ENCODE peak calls at places on chromosomes 7 and 10, in ten cellular contexts. One of them, this sample, is unnamed.

GRCh38 chr7:80307251-80307856 is 172.7 kb downstream of the GNAI1 start:
- DNase-seq in AG09319: peak; percentile 41
- DNase-seq in mucosa of descending colon: no peak
- DNase-seq in uterus: no peak
- DNase-seq in right atrium auricular region: no peak
- DNase-seq in RWPE1: peak; percentile 11
- DNase-seq in HFFc6: peak; percentile 87
- DNase-seq in suprapubic skin: no peak
- DNase-seq in Panc1: no peak
- DNase-seq in HCT116: no peak
- DNase-seq in this sample: no peak

GRCh38 chr10:109899578-109900355 is 23.5 kb downstream of the XPNPEP1 start:
- DNase-seq in AG09319: no peak
- DNase-seq in mucosa of descending colon: no peak
- DNase-seq in uterus: peak; percentile 83
- DNase-seq in right atrium auricular region: no peak
- DNase-seq in RWPE1: no peak
- DNase-seq in HFFc6: peak; percentile 42
- DNase-seq in suprapubic skin: no peak
- DNase-seq in Panc1: no peak
- DNase-seq in HCT116: no peak
- DNase-seq in this sample: no peak

GRCh38 chr7:116499168-116500070 is at the start of gene CAV2:
- DNase-seq in AG09319: no peak
- DNase-seq in mucosa of descending colon: peak; percentile 81
- DNase-seq in uterus: peak; percentile 54
- DNase-seq in right atrium auricular region: peak; percentile 72
- DNase-seq in RWPE1: peak; percentile 74
- DNase-seq in HFFc6: peak; percentile 50
- DNase-seq in suprapubic skin: peak; percentile 80
- DNase-seq in Panc1: no peak
- DNase-seq in HCT116: peak; percentile 74
- DNase-seq in this sample: peak; percentile 56

GRCh38 chr10:77531441-77532001 is 106.1 kb downstream of the KCNMA1 start:
- DNase-seq in AG09319: no peak
- DNase-seq in mucosa of descending colon: no peak
- DNase-seq in uterus: no peak
- DNase-seq in right atrium auricular region: peak; percentile 68
- DNase-seq in RWPE1: peak; percentile 74
- DNase-seq in HFFc6: peak; percentile 90
- DNase-seq in suprapubic skin: no peak
- DNase-seq in Panc1: peak; percentile 87
- DNase-seq in HCT116: peak; percentile 60
- DNase-seq in this sample: no peak

GRCh38 chr10:79078367-79079073 is 9.8 kb downstream of the ZMIZ1 start:
- DNase-seq in AG09319: no peak
- DNase-seq in mucosa of descending colon: no peak
- DNase-seq in uterus: no peak
- DNase-seq in right atrium auricular region: no peak
- DNase-seq in RWPE1: no peak
- DNase-seq in HFFc6: no peak
- DNase-seq in suprapubic skin: no peak
- DNase-seq in Panc1: no peak
- DNase-seq in HCT116: no peak
- DNase-seq in this sample: no peak

GRCh38 chr7:40301486-40302065 is 166.8 kb downstream of the SUGCT start:
- DNase-seq in AG09319: no peak
- DNase-seq in mucosa of descending colon: no peak
- DNase-seq in uterus: no peak
- DNase-seq in right atrium auricular region: no peak
- DNase-seq in RWPE1: no peak
- DNase-seq in HFFc6: no peak
- DNase-seq in suprapubic skin: no peak
- DNase-seq in Panc1: no peak
- DNase-seq in HCT116: no peak
- DNase-seq in this sample: no peak

GRCh38 chr10:124676416-124677062 is 67.6 kb downstream of the FAM53B start:
- DNase-seq in AG09319: no peak
- DNase-seq in mucosa of descending colon: no peak
- DNase-seq in uterus: no peak
- DNase-seq in right atrium auricular region: no peak
- DNase-seq in RWPE1: no peak
- DNase-seq in HFFc6: no peak
- DNase-seq in suprapubic skin: no peak
- DNase-seq in Panc1: no peak
- DNase-seq in HCT116: no peak
- DNase-seq in this sample: no peak

GRCh38 chr10:34032564-34032963 is 698.1 kb upstream of the NRP1 start:
- DNase-seq in AG09319: no peak
- DNase-seq in mucosa of descending colon: no peak
- DNase-seq in uterus: no peak
- DNase-seq in right atrium auricular region: no peak
- DNase-seq in RWPE1: no peak
- DNase-seq in HFFc6: no peak
- DNase-seq in suprapubic skin: no peak
- DNase-seq in Panc1: no peak
- DNase-seq in HCT116: no peak
- DNase-seq in this sample: no peak

GRCh38 chr7:28572321-28573058 is 160.2 kb downstream of the CREB5 start:
- DNase-seq in AG09319: no peak
- DNase-seq in mucosa of descending colon: no peak
- DNase-seq in uterus: no peak
- DNase-seq in right atrium auricular region: no peak
- DNase-seq in RWPE1: no peak
- DNase-seq in HFFc6: no peak
- DNase-seq in suprapubic skin: no peak
- DNase-seq in Panc1: no peak
- DNase-seq in HCT116: no peak
- DNase-seq in this sample: no peak

GRCh38 chr7:28573059-28573553 is 160.8 kb downstream of the CREB5 start:
- DNase-seq in AG09319: no peak
- DNase-seq in mucosa of descending colon: no peak
- DNase-seq in uterus: peak; percentile 23
- DNase-seq in right atrium auricular region: no peak
- DNase-seq in RWPE1: no peak
- DNase-seq in HFFc6: no peak
- DNase-seq in suprapubic skin: no peak
- DNase-seq in Panc1: no peak
- DNase-seq in HCT116: no peak
- DNase-seq in this sample: no peak

GRCh38 chr7:28575241-28575643 is 162.9 kb downstream of the CREB5 start:
- DNase-seq in AG09319: no peak
- DNase-seq in mucosa of descending colon: no peak
- DNase-seq in uterus: no peak
- DNase-seq in right atrium auricular region: no peak
- DNase-seq in RWPE1: peak; percentile 20
- DNase-seq in HFFc6: peak; percentile 35
- DNase-seq in suprapubic skin: no peak
- DNase-seq in Panc1: no peak
- DNase-seq in HCT116: no peak
- DNase-seq in this sample: no peak

GRCh38 chr7:28571405-28571804 is 159.1 kb downstream of the CREB5 start:
- DNase-seq in AG09319: no peak
- DNase-seq in mucosa of descending colon: no peak
- DNase-seq in uterus: no peak
- DNase-seq in right atrium auricular region: no peak
- DNase-seq in RWPE1: no peak
- DNase-seq in HFFc6: no peak
- DNase-seq in suprapubic skin: no peak
- DNase-seq in Panc1: no peak
- DNase-seq in HCT116: no peak
- DNase-seq in this sample: no peak

DNA sequence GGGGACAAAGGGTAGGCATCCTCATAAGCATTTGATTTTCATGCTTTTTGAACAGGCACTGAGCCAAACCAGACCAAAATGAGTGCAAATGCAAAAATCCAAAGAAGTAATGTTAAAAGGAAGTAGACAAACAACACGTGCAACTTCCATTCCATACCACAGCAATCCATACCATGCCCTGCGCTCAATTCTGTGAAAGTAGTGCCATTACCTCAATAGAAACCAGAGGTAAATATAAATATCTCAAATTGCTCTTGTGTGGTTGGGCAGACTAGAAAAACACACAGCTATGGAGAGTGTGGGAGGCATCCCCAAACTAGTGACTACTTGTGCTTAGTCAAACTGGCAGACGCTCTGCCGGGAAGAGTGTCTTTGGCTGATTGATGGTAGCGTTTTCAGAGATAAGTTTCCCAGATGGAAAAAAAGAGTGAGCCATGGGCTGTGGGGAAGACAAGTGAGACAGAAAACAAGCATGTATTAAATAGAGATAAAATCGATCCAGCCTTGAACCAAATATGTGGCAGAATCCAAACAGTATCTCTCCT is 161.5 kb downstream of the CREB5 start:
- DNase-seq in AG09319: no peak
- DNase-seq in mucosa of descending colon: no peak
- DNase-seq in uterus: no peak
- DNase-seq in right atrium auricular region: no peak
- DNase-seq in RWPE1: no peak
- DNase-seq in HFFc6: no peak
- DNase-seq in suprapubic skin: no peak
- DNase-seq in Panc1: no peak
- DNase-seq in HCT116: no peak
- DNase-seq in this sample: no peak
- TF ChIP-seq CTCF in AG09319: no peak
- TF ChIP-seq CTCF in mucosa of descending colon: no peak
- TF ChIP-seq CTCF in uterus: no peak
- TF ChIP-seq CTCF in right atrium auricular region: no peak
- TF ChIP-seq CTCF in RWPE1: no peak
- TF ChIP-seq CTCF in HFFc6: no peak
- TF ChIP-seq CTCF in suprapubic skin: no peak
- TF ChIP-seq CTCF in Panc1: no peak
- TF ChIP-seq CTCF in HCT116: no peak
- TF ChIP-seq CTCF in this sample: no peak

DNA sequence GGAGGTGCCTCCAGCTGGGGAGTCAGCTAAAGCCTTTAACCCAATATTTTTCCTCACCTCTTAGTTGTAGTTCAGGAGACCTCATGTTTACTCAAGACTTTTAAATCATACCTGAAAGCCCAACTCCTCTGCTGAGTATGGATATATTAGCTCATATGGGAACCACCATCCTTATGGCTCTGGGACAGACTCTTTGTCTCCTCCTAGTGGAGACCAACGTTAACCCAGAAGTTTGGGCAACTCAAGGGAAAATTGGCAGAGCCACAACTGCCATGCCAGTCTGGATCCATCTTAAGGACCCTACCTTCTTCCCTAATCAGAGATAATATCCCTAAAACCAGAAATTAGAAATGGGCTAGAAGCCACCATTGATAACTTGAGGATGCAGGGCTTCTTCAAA is 80.8 kb downstream of the TMEM106B start:
- DNase-seq in AG09319: no peak
- DNase-seq in mucosa of descending colon: no peak
- DNase-seq in uterus: no peak
- DNase-seq in right atrium auricular region: no peak
- DNase-seq in RWPE1: no peak
- DNase-seq in HFFc6: no peak
- DNase-seq in suprapubic skin: no peak
- DNase-seq in Panc1: no peak
- DNase-seq in HCT116: no peak
- DNase-seq in this sample: no peak
- TF ChIP-seq CTCF in AG09319: no peak
- TF ChIP-seq CTCF in mucosa of descending colon: no peak
- TF ChIP-seq CTCF in uterus: no peak
- TF ChIP-seq CTCF in right atrium auricular region: no peak
- TF ChIP-seq CTCF in RWPE1: no peak
- TF ChIP-seq CTCF in HFFc6: no peak
- TF ChIP-seq CTCF in suprapubic skin: no peak
- TF ChIP-seq CTCF in Panc1: peak; percentile 38
- TF ChIP-seq CTCF in HCT116: no peak
- TF ChIP-seq CTCF in this sample: no peak

GRCh38 chr7:2517678-2518077 is 1.9 kb upstream of the LFNG start:
- DNase-seq in AG09319: no peak
- DNase-seq in mucosa of descending colon: no peak
- DNase-seq in uterus: no peak
- DNase-seq in right atrium auricular region: no peak
- DNase-seq in RWPE1: no peak
- DNase-seq in HFFc6: no peak
- DNase-seq in suprapubic skin: no peak
- DNase-seq in Panc1: no peak
- DNase-seq in HCT116: no peak
- DNase-seq in this sample: no peak

GRCh38 chr7:2518101-2518500 is 1.5 kb upstream of the LFNG start:
- DNase-seq in AG09319: no peak
- DNase-seq in mucosa of descending colon: peak; percentile 65
- DNase-seq in uterus: no peak
- DNase-seq in right atrium auricular region: no peak
- DNase-seq in RWPE1: no peak
- DNase-seq in HFFc6: no peak
- DNase-seq in suprapubic skin: no peak
- DNase-seq in Panc1: no peak
- DNase-seq in HCT116: no peak
- DNase-seq in this sample: peak; percentile 74

GRCh38 chr7:2519119-2519930 is at the start of gene LFNG:
- DNase-seq in AG09319: no peak
- DNase-seq in mucosa of descending colon: peak; percentile 92
- DNase-seq in uterus: peak; percentile 76
- DNase-seq in right atrium auricular region: peak; percentile 78
- DNase-seq in RWPE1: peak; percentile 94
- DNase-seq in HFFc6: peak; percentile 75
- DNase-seq in suprapubic skin: no peak
- DNase-seq in Panc1: no peak
- DNase-seq in HCT116: peak; percentile 68
- DNase-seq in this sample: peak; percentile 89

GRCh38 chr7:2520131-2520807 is 695 bp downstream of the LFNG start:
- DNase-seq in AG09319: no peak
- DNase-seq in mucosa of descending colon: peak; percentile 75
- DNase-seq in uterus: no peak
- DNase-seq in right atrium auricular region: no peak
- DNase-seq in RWPE1: no peak
- DNase-seq in HFFc6: peak; percentile 18
- DNase-seq in suprapubic skin: no peak
- DNase-seq in Panc1: no peak
- DNase-seq in HCT116: no peak
- DNase-seq in this sample: peak; percentile 57

DNA sequence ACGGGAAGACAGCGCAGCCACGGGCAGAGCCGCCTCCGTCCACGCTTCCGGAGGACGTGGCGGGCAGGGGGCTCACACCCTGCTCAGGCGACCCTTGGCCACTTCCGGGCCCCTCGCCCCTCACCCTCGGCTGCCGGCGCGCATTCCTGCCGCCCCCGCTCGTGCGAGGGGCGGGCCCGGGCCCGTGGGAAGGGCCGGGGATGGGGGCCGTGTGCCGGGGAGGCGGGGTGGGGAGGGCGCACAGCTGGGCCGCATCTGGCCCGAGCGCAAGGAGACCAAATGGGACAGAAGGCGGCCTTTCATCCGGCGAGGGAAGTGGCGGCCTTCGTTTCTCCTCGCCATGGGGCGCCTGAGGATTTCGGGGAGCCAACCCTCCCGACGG is 846 bp upstream of the LFNG start:
- DNase-seq in AG09319: no peak
- DNase-seq in mucosa of descending colon: peak; percentile 54
- DNase-seq in uterus: no peak
- DNase-seq in right atrium auricular region: no peak
- DNase-seq in RWPE1: no peak
- DNase-seq in HFFc6: no peak
- DNase-seq in suprapubic skin: no peak
- DNase-seq in Panc1: no peak
- DNase-seq in HCT116: no peak
- DNase-seq in this sample: no peak
- TF ChIP-seq CTCF in AG09319: no peak
- TF ChIP-seq CTCF in mucosa of descending colon: no peak
- TF ChIP-seq CTCF in uterus: no peak
- TF ChIP-seq CTCF in right atrium auricular region: no peak
- TF ChIP-seq CTCF in RWPE1: no peak
- TF ChIP-seq CTCF in HFFc6: no peak
- TF ChIP-seq CTCF in suprapubic skin: no peak
- TF ChIP-seq CTCF in Panc1: no peak
- TF ChIP-seq CTCF in HCT116: no peak
- TF ChIP-seq CTCF in this sample: no peak

GRCh38 chr7:44348300-44348699 is 22.9 kb upstream of the CAMK2B start:
- DNase-seq in AG09319: no peak
- DNase-seq in mucosa of descending colon: no peak
- DNase-seq in uterus: no peak
- DNase-seq in right atrium auricular region: no peak
- DNase-seq in RWPE1: no peak
- DNase-seq in HFFc6: peak; percentile 46
- DNase-seq in suprapubic skin: no peak
- DNase-seq in Panc1: no peak
- DNase-seq in HCT116: peak; percentile 24
- DNase-seq in this sample: no peak
- TF ChIP-seq CTCF in AG09319: peak; percentile 41
- TF ChIP-seq CTCF in mucosa of descending colon: no peak
- TF ChIP-seq CTCF in uterus: no peak
- TF ChIP-seq CTCF in right atrium auricular region: no peak
- TF ChIP-seq CTCF in RWPE1: no peak
- TF ChIP-seq CTCF in HFFc6: peak; percentile 77
- TF ChIP-seq CTCF in suprapubic skin: no peak
- TF ChIP-seq CTCF in Panc1: peak; percentile 70
- TF ChIP-seq CTCF in HCT116: peak; percentile 57
- TF ChIP-seq CTCF in this sample: no peak

This sample was measured in glutamatergic neuron.